ENCODE peak calls at places on chromosomes 2 and 18, in four cellular contexts. E is spleen, F is ovary, Y is heart left ventricle. X is an unnamed sample.

GRCh38 chr18:48949051-48949605 is 1.6 kb downstream of the SMAD7 start:
- DNase-seq in F (no peak), E (peak), Y (peak), X (peak)

GRCh38 chr18:44602380-44602779 is 78.3 kb upstream of the SETBP1 start:
- DNase-seq in E (no peak), Y (no peak), F (no peak), X (no peak)

GRCh38 chr18:13641551-13642439 is 84.6 kb downstream of the FAM210A start:
- DNase-seq in Y (peak), F (peak), E (no peak), X (peak)

GRCh38 chr2:108920686-108921085 is 68.3 kb downstream of the EDAR start:
- DNase-seq in E (no peak), F (no peak), Y (no peak), X (peak)

GRCh38 chr2:100887713-100888112 is 67.8 kb downstream of the NPAS2 start:
- DNase-seq in E (no peak), Y (no peak), F (no peak), X (peak)

GRCh38 chr2:101223814-101224231 is 28.9 kb upstream of the CNOT11 start:
- DNase-seq in E (no peak), Y (no peak), F (no peak), X (no peak)

GRCh38 chr2:32479224-32479623 is 122.4 kb downstream of the BIRC6 start:
- DNase-seq in F (no peak), E (no peak), Y (no peak), X (no peak)

GRCh38 chr2:196278491-196278911 is 107.1 kb upstream of the STK17B start:
- DNase-seq in E (peak), F (no peak), Y (no peak), X (no peak)

GRCh38 chr2:100588071-100588786 is 25.4 kb downstream of the PDCL3 start:
- DNase-seq in E (no peak), Y (no peak), F (no peak), X (no peak)

GRCh38 chr18:43692291-43692690 is 415.0 kb upstream of the SYT4 start:
- DNase-seq in Y (no peak), F (no peak), E (no peak), X (no peak)

GRCh38 chr2:102142829-102143449 is 393 bp downstream of the IL1R1 start:
- DNase-seq in F (no peak), Y (peak), E (no peak), X (peak)

GRCh38 chr18:24964213-24964612 is 387.8 kb downstream of the ZNF521 start:
- DNase-seq in F (no peak), E (no peak), Y (no peak), X (no peak)

GRCh38 chr2:223075301-223076270 is 23.6 kb downstream of the KCNE4 start:
- DNase-seq in Y (no peak), E (no peak), F (no peak), X (no peak)

GRCh38 chr2:105125428-105125827 is 87.6 kb downstream of the MRPS9 start:
- DNase-seq in Y (no peak), F (no peak), E (peak), X (no peak)

GRCh38 chr2:120886967-120887672 is 151.5 kb downstream of the GLI2 start:
- DNase-seq in Y (no peak), F (no peak), E (no peak), X (no peak)

GRCh38 chr2:135744761-135745314 is 3.2 kb downstream of the UBXN4 start:
- DNase-seq in E (peak), Y (no peak), F (no peak), X (no peak)

GRCh38 chr2:239110595-239111048 is 262.7 kb downstream of the TWIST2 start:
- DNase-seq in Y (no peak), E (no peak), F (peak), X (peak)

GRCh38 chr2:111522231-111522768 is 361.7 kb downstream of the ANAPC1 start:
- DNase-seq in Y (no peak), E (no peak), F (no peak), X (no peak)

GRCh38 chr2:70828914-70829824 is 6.4 kb downstream of the CD207 start:
- DNase-seq in E (no peak), Y (no peak), F (no peak), X (no peak)

GRCh38 chr18:24488824-24489493 is 28.5 kb downstream of the HRH4 start:
- DNase-seq in F (no peak), E (no peak), Y (no peak), X (no peak)

GRCh38 chr2:127080226-127080940 is 26.6 kb downstream of the BIN1 start:
- DNase-seq in E (peak), Y (no peak), F (no peak), X (no peak)

GRCh38 chr2:102048465-102048864 is 56.7 kb downstream of the IL1R2 start:
- DNase-seq in F (no peak), E (no peak), Y (no peak), X (peak)

GRCh38 chr2:73823916-73824523 is 4.7 kb upstream of the STAMBP start:
- DNase-seq in Y (no peak), E (no peak), F (no peak), X (no peak)

GRCh38 chr2:229319558-229319957 is 48.5 kb upstream of the PID1 start:
- DNase-seq in F (no peak), E (no peak), Y (no peak), X (no peak)

GRCh38 chr18:22551536-22552151 is 133.9 kb upstream of the CTAGE1 start:
- DNase-seq in Y (no peak), E (no peak), F (no peak), X (no peak)

GRCh38 chr2:60352491-60353405 is 200.7 kb downstream of the BCL11A start:
- DNase-seq in F (no peak), Y (no peak), E (peak), X (no peak)

GRCh38 chr2:46735108-46735691 is 180.4 kb downstream of the MCFD2 start:
- DNase-seq in F (no peak), E (no peak), Y (no peak), X (no peak)

GRCh38 chr18:77876319-77876865 is 626.7 kb downstream of the GALR1 start:
- DNase-seq in Y (no peak), E (no peak), F (no peak), X (no peak)
- H3K27ac ChIP-seq in Y (no peak), E (no peak), F (no peak), X (no peak)

DNA sequence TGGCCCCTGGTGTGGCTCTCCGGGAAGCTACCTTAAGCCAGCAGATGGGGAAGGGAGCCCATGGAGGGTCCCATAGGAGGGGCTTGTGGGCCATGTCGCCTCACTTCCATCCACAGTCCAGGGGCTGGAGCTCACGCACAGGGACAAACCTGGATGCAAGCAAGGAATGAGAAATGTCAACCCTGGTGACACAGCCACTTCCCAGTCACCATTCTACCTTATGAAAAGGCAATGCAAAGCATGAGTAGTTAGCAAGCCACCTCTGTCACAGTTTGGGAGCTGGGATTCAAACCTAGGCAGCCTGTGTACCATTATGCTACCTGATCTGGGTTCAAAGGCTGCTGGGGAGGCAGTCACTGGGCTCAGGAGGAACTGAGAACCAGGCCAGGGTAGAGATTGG is 170.0 kb upstream of the KLHL29 start:
- DNase-seq in F (no peak), E (no peak), Y (no peak), X (peak)
- TF ChIP-seq POLR2A in F (no peak), E (no peak), Y (no peak), X (no peak)

DNA sequence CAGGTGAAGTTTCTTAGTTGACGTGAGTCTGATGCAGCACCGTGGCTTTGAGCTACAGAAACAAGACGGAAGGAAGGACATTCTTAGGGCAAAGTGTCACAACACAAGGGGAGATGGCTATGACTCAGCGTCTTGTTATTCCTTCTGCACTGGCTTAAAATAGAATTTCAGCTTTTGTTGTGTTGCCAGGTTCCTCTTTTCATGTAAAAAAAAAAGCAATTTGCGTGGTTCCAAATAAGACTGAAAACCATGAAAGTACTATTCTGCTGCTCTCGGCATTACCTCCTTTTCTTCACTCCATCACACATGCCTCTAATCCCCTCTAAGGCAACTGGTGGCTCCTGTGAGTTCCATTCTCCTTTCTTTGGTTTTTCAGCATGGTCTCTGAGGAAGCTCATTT is 150.1 kb downstream of the ANTXR1 start:
- DNase-seq in F (no peak), E (no peak), Y (no peak), X (no peak)
- H3K27ac ChIP-seq in F (no peak), E (peak), Y (no peak), X (peak)

DNA sequence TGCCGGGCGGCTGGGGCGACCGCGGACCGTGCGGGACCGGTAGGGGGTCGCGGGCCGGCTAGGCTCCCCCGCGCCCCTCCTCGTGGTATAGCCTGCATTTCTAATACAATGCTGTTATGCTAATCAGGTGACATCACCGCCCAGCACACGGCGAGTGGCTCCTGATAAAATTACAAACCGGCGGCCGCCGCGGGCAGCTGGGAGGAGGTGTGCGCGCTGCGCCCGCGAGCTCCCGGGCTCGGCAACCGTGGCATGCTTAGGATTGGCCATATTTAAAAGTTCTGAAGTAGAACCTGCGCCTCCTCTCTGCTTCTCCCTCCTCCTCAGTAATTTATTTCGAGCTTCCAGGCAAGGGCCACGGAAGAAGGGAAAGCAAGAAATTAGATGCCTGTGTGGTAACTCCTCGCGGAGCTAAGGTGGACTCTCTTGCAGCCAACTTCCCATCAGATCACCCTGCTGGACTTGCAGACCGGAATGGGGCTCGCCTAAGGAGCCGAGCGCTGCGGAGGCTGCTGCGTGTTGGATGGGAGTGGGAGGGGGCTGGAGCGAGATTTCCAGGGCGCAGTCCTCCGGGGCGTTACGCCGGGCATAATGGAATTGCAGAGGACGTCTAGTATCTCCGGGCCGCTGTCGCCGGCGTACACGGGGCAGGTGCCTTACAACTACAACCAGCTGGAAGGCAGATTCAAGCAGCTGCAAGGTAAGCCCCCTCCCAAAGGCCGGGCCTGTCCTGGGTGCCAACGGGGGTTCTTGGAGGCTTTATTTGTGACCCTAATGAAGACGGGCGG is 102.3 kb downstream of the SPTBN1 start:
- DNase-seq in Y (peak), E (peak), F (peak), X (peak)
- TF ChIP-seq POLR2A in Y (no peak), E (no peak), F (no peak), X (peak)

DNA sequence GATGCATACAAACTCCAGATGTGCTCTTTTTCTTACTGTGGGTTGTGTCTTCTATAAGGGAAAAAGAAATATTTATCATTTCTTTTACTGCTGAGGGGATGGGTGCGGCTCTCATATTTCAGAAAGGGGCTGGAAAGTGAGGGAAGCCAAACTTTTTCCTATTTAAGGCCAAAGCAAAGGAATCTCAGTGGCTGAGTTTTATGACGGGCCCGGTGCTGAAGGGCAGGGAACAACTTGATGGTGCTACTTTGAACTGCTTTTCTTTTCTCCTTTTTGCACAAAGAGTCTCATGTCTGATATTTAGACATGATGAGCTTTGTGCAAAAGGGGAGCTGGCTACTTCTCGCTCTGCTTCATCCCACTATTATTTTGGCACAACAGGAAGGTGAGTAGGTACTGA is at the start of gene COL3A1:
- DNase-seq in E (no peak), Y (peak), F (peak), X (peak)
- H3K27ac ChIP-seq in E (peak), Y (peak), F (no peak), X (peak)

DNA sequence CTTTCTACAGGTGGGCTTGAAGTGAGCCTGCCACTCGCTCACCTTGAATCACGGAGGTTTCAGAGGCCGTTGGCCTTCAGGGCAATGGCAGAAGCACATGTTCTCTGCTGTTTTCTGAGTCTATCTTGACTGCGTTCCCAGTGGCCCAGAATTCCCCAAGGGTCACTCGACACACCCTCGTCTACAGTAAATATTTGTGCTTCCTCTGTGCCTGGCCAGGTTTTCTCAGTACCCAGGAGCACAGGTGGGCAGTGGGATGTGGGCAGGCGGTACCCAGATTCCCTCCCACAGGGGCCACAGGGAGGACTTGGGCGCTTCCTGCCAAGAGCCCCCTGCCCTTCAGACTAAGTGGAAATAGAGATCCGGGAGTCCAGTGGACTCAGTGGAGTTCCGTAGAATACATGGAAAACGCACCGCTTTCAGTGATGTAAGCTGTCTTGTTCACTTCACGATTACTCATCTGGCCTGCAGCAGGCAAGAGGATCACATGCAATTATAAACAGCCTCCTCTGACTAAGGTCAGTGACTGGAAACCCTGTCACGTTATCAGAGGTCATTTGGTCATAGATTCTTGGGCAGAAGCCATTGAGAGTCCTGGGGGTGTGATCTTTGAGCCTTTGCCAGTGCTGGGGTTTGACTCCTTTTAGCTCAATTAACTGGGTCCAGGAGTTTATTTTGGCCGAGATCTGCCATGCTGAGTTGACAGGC is 179.8 kb downstream of the NEDD4L start:
- DNase-seq in Y (no peak), F (no peak), E (no peak), X (no peak)
- TF ChIP-seq POLR2A in Y (no peak), F (no peak), E (no peak), X (no peak)

GRCh38 chr2:132276571-132276981 is 114.8 kb upstream of the ANKRD30BL start:
- DNase-seq in F (no peak), Y (no peak), E (no peak), X (no peak)

GRCh38 chr2:132278267-132278666 is 116.5 kb upstream of the ANKRD30BL start:
- DNase-seq in E (no peak), Y (no peak), F (no peak), X (no peak)

GRCh38 chr2:132272713-132273112 is 111.0 kb upstream of the ANKRD30BL start:
- DNase-seq in E (no peak), F (no peak), Y (no peak), X (no peak)

GRCh38 chr2:132274000-132274399 is 112.2 kb upstream of the ANKRD30BL start:
- DNase-seq in E (no peak), Y (no peak), F (no peak), X (no peak)

GRCh38 chr2:132275396-132275795 is 113.6 kb upstream of the ANKRD30BL start:
- DNase-seq in Y (no peak), E (no peak), F (no peak), X (no peak)
- H3K27ac ChIP-seq in Y (no peak), E (no peak), F (no peak), X (no peak)

GRCh38 chr2:119579457-119580295 is 35.4 kb downstream of the CFAP221 start:
- DNase-seq in Y (no peak), F (no peak), E (no peak), X (no peak)
- TF ChIP-seq POLR2A in Y (no peak), F (no peak), E (no peak), X (no peak)

DNA sequence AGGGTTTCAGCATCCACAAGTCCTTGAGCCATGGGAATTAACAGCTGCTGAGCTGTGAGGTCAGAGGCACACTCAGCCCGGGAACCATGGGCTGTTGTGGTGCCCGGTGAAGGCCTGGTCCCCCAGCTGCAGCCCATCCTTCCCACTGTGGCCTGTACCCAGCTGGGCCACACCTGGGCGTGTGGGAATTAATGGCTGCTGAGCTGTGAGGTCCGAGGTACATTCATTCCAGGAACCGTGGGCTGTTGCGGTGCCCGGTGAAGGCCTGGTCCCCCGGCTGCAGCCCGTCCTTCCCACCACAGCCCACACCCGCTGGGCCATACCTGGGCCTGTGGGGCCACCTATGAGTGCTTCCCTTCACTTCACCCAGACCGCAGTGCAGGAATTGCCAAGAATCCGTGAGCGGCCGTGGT is 25.2 kb downstream of the TMEM18 start:
- DNase-seq in Y (no peak), F (no peak), E (no peak), X (no peak)
- H3K27ac ChIP-seq in Y (no peak), F (no peak), E (no peak), X (no peak)

DNA sequence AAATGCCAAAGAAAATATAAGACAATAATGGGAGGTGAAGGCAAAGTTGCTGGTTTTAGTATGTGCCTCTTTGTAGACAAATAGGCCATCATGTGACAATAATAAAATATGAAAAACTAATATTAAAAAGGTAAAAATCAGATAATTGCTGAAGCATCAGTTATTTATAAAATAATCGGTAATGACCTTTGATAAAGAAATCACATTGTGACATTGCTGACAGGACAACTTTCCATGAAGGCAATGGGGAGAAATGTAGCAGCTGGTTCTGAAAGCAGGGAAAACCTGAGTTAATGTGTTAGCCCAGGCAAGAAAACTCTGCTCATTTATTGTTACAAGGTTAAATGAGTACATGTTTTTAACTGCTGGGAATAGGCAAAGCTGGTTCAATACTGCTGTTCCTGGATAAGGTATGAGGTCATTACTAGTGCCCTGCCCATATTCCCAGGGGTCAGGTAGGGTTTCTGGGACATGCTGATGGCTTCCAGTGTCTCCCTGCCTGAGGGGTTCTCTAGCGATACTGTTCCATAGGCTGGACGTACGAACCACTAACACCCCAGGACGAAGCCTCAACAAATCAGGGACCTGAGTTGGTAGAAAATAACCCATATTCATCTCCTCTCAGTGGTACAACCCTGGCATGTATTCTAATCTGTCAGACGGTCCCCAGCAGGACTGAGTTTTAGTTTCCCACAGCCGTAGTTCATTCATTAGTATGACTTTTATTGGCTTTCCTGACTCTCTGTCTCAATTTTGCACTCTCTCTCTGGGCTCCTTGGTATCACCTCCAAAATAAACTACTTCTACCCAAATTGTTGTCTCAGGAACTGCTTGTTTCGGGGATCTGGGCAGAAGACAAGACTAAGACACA is 355.9 kb downstream of the TXNL1 start:
- DNase-seq in Y (no peak), F (no peak), E (no peak), X (no peak)
- TF ChIP-seq POLR2A in Y (no peak), F (no peak), E (no peak), X (no peak)

X was measured in sigmoid colon.